ENCODE peak calls at places on chromosomes 13 and 19, in ten cellular contexts. X is fibroblast of mammary gland; H is astrocyte of the spinal cord; T is HT1080; M is NCI-H2081; A is stimulated activated CD4-positive, alpha-beta T cell treated with anti-CD3 and anti-CD28 coated beads, Interleukin-4, amount 100 ng/mL, for 1 hour; F is cardiac fibroblast; R is BJ; D is activated T-helper 1 cell treated with anti-CD3 and anti-CD28 coated beads, Interleukin-12 subunit alpha, Interleukin-12 subunit beta, Interleukin-2, Interleukin-4 antibody, amounts not matched to agents 30 ng/mL and 10 ng/mL and 1 ng/mL, durations not matched to agents 14 hours and 24 hours and 36 hours; L is activated naive CD4-positive, alpha-beta T cell treated with anti-CD3 and anti-CD28 coated beads, Interleukin-2, amount 50 U/mL, for 16 hours. Z is an unnamed sample.

GRCh38 chr19:1748115-1748702 is 5.1 kb upstream of the ONECUT3 start:
- DNase-seq in X (no peak), H (no peak), T (no peak), M (no peak), A (no peak), F (no peak), R (no peak), D (no peak), L (no peak), Z (no peak)

GRCh38 chr19:49479975-49480628 is 6.1 kb downstream of the FLT3LG start:
- DNase-seq in X (no peak), H (no peak), T (no peak), M (no peak), A (no peak), F (no peak), R (no peak), D (no peak), L (no peak), Z (no peak)

GRCh38 chr13:36088001-36088400 is 43.2 kb downstream of the DCLK1 start:
- DNase-seq in X (peak), H (peak), T (peak), M (no peak), A (no peak), F (no peak), R (no peak), D (no peak), L (no peak), Z (no peak)

GRCh38 chr13:25037057-25037813 is 58.7 kb upstream of the PABPC3 start:
- DNase-seq in X (peak), H (peak), T (peak), M (peak), A (peak), F (peak), R (no peak), D (peak), L (peak), Z (peak)

GRCh38 chr19:53870485-53870844 is 2.8 kb downstream of the MYADM start:
- DNase-seq in X (no peak), H (no peak), T (no peak), M (no peak), A (no peak), F (no peak), R (no peak), D (no peak), L (no peak), Z (no peak)

GRCh38 chr19:28608292-28608691 is 604.7 kb downstream of the UQCRFS1 start:
- DNase-seq in X (no peak), H (no peak), T (no peak), M (no peak), A (no peak), F (no peak), R (no peak), D (no peak), L (no peak), Z (no peak)

GRCh38 chr19:41531438-41532311 is 44.3 kb upstream of the CEACAM21 start:
- DNase-seq in X (peak), H (peak), T (peak), M (no peak), A (peak), F (peak), R (no peak), D (peak), L (peak), Z (no peak)

GRCh38 chr19:40193587-40193849 is 2.3 kb downstream of the MAP3K10 start:
- DNase-seq in X (no peak), H (no peak), T (no peak), M (no peak), A (no peak), F (peak), R (peak), D (no peak), L (no peak), Z (no peak)

GRCh38 chr13:50075619-50076097 is 60.4 kb downstream of the KCNRG start:
- DNase-seq in X (peak), H (peak), T (no peak), M (no peak), A (no peak), F (peak), R (no peak), D (no peak), L (no peak), Z (no peak)

GRCh38 chr19:14073232-14073924 is 792 bp downstream of the MISP3 start:
- DNase-seq in X (peak), H (peak), T (peak), M (peak), A (peak), F (peak), R (no peak), D (peak), L (peak), Z (peak)

GRCh38 chr19:58033741-58034475 is at the start of gene ZSCAN1:
- DNase-seq in X (peak), H (peak), T (no peak), M (no peak), A (peak), F (peak), R (no peak), D (no peak), L (no peak), Z (no peak)

GRCh38 chr13:97436845-97437244 is 2.9 kb downstream of the RAP2A start:
- DNase-seq in X (no peak), H (no peak), T (no peak), M (no peak), A (no peak), F (no peak), R (no peak), D (no peak), L (no peak), Z (no peak)

GRCh38 chr19:29810504-29810871 is 1.3 kb upstream of the CCNE1 start:
- DNase-seq in X (peak), H (no peak), T (peak), M (no peak), A (no peak), F (peak), R (no peak), D (no peak), L (no peak), Z (peak)

GRCh38 chr19:47608908-47609879 is at the start of gene BICRA:
- DNase-seq in X (peak), H (peak), T (peak), M (peak), A (peak), F (peak), R (no peak), D (peak), L (peak), Z (peak)

GRCh38 chr19:5103061-5103701 is 134.3 kb downstream of the KDM4B start:
- DNase-seq in X (peak), H (peak), T (no peak), M (peak), A (no peak), F (no peak), R (no peak), D (no peak), L (no peak), Z (peak)

GRCh38 chr13:36344173-36344572 is 2.0 kb downstream of the SPART start:
- DNase-seq in X (peak), H (no peak), T (peak), M (no peak), A (no peak), F (peak), R (no peak), D (no peak), L (no peak), Z (no peak)

GRCh38 chr13:27053902-27054595 is 117.6 kb downstream of the USP12 start:
- DNase-seq in X (peak), H (peak), T (peak), M (no peak), A (no peak), F (peak), R (peak), D (no peak), L (no peak), Z (no peak)

GRCh38 chr19:4523306-4524110 is 5.2 kb upstream of the PLIN4 start:
- DNase-seq in X (peak), H (no peak), T (no peak), M (no peak), A (peak), F (peak), R (no peak), D (peak), L (no peak), Z (peak)

GRCh38 chr19:13441810-13442512 is 64.3 kb downstream of the CACNA1A start:
- DNase-seq in X (peak), H (peak), T (peak), M (no peak), A (peak), F (peak), R (no peak), D (peak), L (peak), Z (no peak)

GRCh38 chr13:41509996-41510395 is 52.6 kb downstream of the RGCC start:
- DNase-seq in X (no peak), H (no peak), T (no peak), M (no peak), A (no peak), F (no peak), R (no peak), D (no peak), L (no peak), Z (no peak)

GRCh38 chr13:60001892-60002291 is 161.8 kb downstream of the DIAPH3 start:
- DNase-seq in X (peak), H (no peak), T (no peak), M (no peak), A (no peak), F (peak), R (no peak), D (no peak), L (no peak), Z (no peak)

GRCh38 chr13:88429862-88430261 is 758.7 kb downstream of the SLITRK5 start:
- DNase-seq in X (no peak), H (no peak), T (no peak), M (no peak), A (no peak), F (no peak), R (no peak), D (no peak), L (no peak), Z (no peak)

GRCh38 chr13:37395544-37395943 is 203.0 kb downstream of the POSTN start:
- DNase-seq in X (no peak), H (no peak), T (no peak), M (no peak), A (no peak), F (no peak), R (no peak), D (no peak), L (no peak), Z (no peak)

GRCh38 chr19:55536951-55537740 is at the start of gene SBK2:
- DNase-seq in X (no peak), H (no peak), T (no peak), M (no peak), A (no peak), F (no peak), R (no peak), D (no peak), L (no peak), Z (no peak)

GRCh38 chr19:6685962-6686627 is 16.1 kb upstream of the TNFSF14 start:
- DNase-seq in X (no peak), H (no peak), T (no peak), M (no peak), A (no peak), F (no peak), R (no peak), D (no peak), L (no peak), Z (no peak)

GRCh38 chr19:15464394-15465385 is at the start of gene RASAL3:
- DNase-seq in X (no peak), H (no peak), T (no peak), M (no peak), A (peak), F (peak), R (no peak), D (peak), L (peak), Z (no peak)

GRCh38 chr13:77429320-77430142 is 102.6 kb upstream of the MYCBP2 start:
- DNase-seq in X (peak), H (peak), T (peak), M (no peak), A (peak), F (peak), R (no peak), D (no peak), L (peak), Z (no peak)

GRCh38 chr19:31140717-31141116 is 208.5 kb downstream of the TSHZ3 start:
- DNase-seq in X (peak), H (peak), T (peak), M (no peak), A (no peak), F (peak), R (no peak), D (no peak), L (no peak), Z (no peak)

GRCh38 chr13:38662362-38662761 is 24.5 kb upstream of the FREM2 start:
- DNase-seq in X (peak), H (peak), T (peak), M (no peak), A (no peak), F (peak), R (no peak), D (no peak), L (no peak), Z (no peak)

GRCh38 chr13:109370486-109370885 is 415.9 kb downstream of the IRS2 start:
- DNase-seq in X (no peak), H (no peak), T (no peak), M (no peak), A (no peak), F (no peak), R (no peak), D (no peak), L (no peak), Z (no peak)

GRCh38 chr13:106296723-106297122 is 238.7 kb downstream of the EFNB2 start:
- DNase-seq in X (no peak), H (no peak), T (no peak), M (no peak), A (no peak), F (no peak), R (no peak), D (no peak), L (no peak), Z (no peak)

GRCh38 chr19:50509366-50509765 is 1.6 kb downstream of the JOSD2 start:
- DNase-seq in X (no peak), H (no peak), T (no peak), M (no peak), A (no peak), F (no peak), R (no peak), D (no peak), L (no peak), Z (no peak)

GRCh38 chr13:42229287-42229686 is 42.7 kb upstream of the AKAP11 start:
- DNase-seq in X (no peak), H (no peak), T (no peak), M (no peak), A (no peak), F (peak), R (no peak), D (no peak), L (no peak), Z (no peak)

GRCh38 chr13:107864543-107865460 is 350.5 kb downstream of the LIG4 start:
- DNase-seq in X (peak), H (peak), T (peak), M (peak), A (no peak), F (peak), R (no peak), D (no peak), L (no peak), Z (peak)

GRCh38 chr13:50589651-50590054 is 253.8 kb downstream of the DLEU7 start:
- DNase-seq in X (peak), H (peak), T (peak), M (no peak), A (no peak), F (peak), R (peak), D (no peak), L (no peak), Z (no peak)

GRCh38 chr19:54937926-54938325 is 9.4 kb downstream of the NLRP7 start:
- DNase-seq in X (no peak), H (no peak), T (no peak), M (no peak), A (no peak), F (no peak), R (no peak), D (peak), L (no peak), Z (no peak)

GRCh38 chr19:51524661-51525264 is 6.7 kb downstream of the SIGLEC6 start:
- DNase-seq in X (no peak), H (no peak), T (no peak), M (no peak), A (no peak), F (no peak), R (no peak), D (no peak), L (no peak), Z (no peak)

GRCh38 chr19:38975214-38975860 is at the start of gene FBXO17:
- DNase-seq in X (peak), H (peak), T (peak), M (no peak), A (no peak), F (peak), R (no peak), D (no peak), L (no peak), Z (no peak)

Z was measured in NCI-H1105.